ENCODE peak calls at places on chromosomes 3 and 15, in nine cellular contexts. A is activated T-cell treated with anti-CD3 and anti-CD28 coated beads for 1 hour; L is M059J; P is stimulated activated effector memory CD8-positive, alpha-beta T cell treated with anti-CD3 and anti-CD28 coated beads, Interleukin-12 subunit alpha, Interleukin-12 subunit beta, amount 100 ng/mL, for 72 hours; T is fibroblast of gingiva; W is D341Med; X is activated T-helper 1 cell treated with anti-CD3 and anti-CD28 coated beads, Interleukin-12 subunit alpha, Interleukin-12 subunit beta, Interleukin-2, Interleukin-4 antibody, amounts not matched to agents 30 ng/mL and 10 ng/mL and 1 ng/mL, durations not matched to agents 14 hours and 24 hours and 36 hours; B is retina; C is omental fat pad. S is an unnamed sample.
A peak's percentile ranks its signal among the peaks of the same experiment; 100 is the strongest.

GRCh38 chr3:39106281-39107055 is 959 bp downstream of the GORASP1 start:
- DNase-seq in L (peak; percentile 15), X (no peak), A (no peak), W (no peak), T (peak; percentile 14), C (no peak), B (no peak), P (no peak), S (no peak)

GRCh38 chr3:125194061-125194848 is 18.3 kb downstream of the SLC12A8 start:
- DNase-seq in A (no peak), C (no peak), B (no peak), L (peak; percentile 28), X (no peak), P (no peak), W (no peak), T (no peak), S (no peak)

GRCh38 chr15:64895285-64896065 is 16.2 kb upstream of the ANKDD1A start:
- DNase-seq in W (peak; percentile 10), X (peak; percentile 59), L (peak; percentile 71), T (peak; percentile 48), P (peak; percentile 67), A (no peak), B (no peak), C (no peak), S (peak; percentile 37)

GRCh38 chr3:44337253-44337652 is 1.3 kb upstream of the TCAIM start:
- DNase-seq in P (no peak), L (no peak), B (no peak), W (no peak), T (no peak), C (no peak), A (no peak), X (no peak), S (no peak)

GRCh38 chr3:113747719-113748046 is 848 bp downstream of the ATP6V1A start:
- DNase-seq in X (no peak), P (no peak), L (no peak), B (no peak), A (no peak), W (no peak), T (no peak), C (no peak), S (no peak)

GRCh38 chr3:99499235-99499798 is 139.1 kb upstream of the COL8A1 start:
- DNase-seq in X (no peak), L (peak; percentile 74), A (no peak), T (peak; percentile 60), B (peak; percentile 47), W (peak; percentile 68), C (no peak), P (no peak), S (no peak)

GRCh38 chr15:74956648-74957300 is at the start of gene RPP25:
- DNase-seq in B (peak; percentile 80), P (peak; percentile 83), T (peak; percentile 88), C (no peak), A (peak; percentile 57), X (peak; percentile 69), L (peak; percentile 60), W (peak; percentile 79), S (peak; percentile 32)

GRCh38 chr3:9902372-9903237 is at the start of gene IL17RE:
- DNase-seq in A (no peak), C (no peak), P (no peak), L (no peak), B (peak; percentile 5), X (no peak), W (no peak), T (no peak), S (no peak)

GRCh38 chr3:72255736-72256559 is 471.0 kb upstream of the PROK2 start:
- DNase-seq in C (no peak), X (no peak), T (peak; percentile 18), L (peak; percentile 40), A (peak; percentile 10), B (peak; percentile 56), P (no peak), W (no peak), S (peak; percentile 42)

GRCh38 chr15:50184863-50185504 is 3.0 kb downstream of the SLC27A2 start:
- DNase-seq in A (no peak), T (no peak), C (no peak), L (no peak), B (no peak), X (no peak), W (no peak), P (no peak), S (no peak)

GRCh38 chr3:21826416-21826815 is 75.4 kb upstream of the ZNF385D start:
- DNase-seq in C (no peak), P (no peak), T (no peak), A (no peak), L (peak; percentile 15), X (no peak), W (no peak), B (no peak), S (no peak)

GRCh38 chr3:120802916-120803315 is 60.4 kb downstream of the GTF2E1 start:
- DNase-seq in P (no peak), L (peak; percentile 31), W (no peak), X (no peak), T (no peak), B (no peak), C (no peak), A (no peak), S (no peak)

GRCh38 chr3:4866841-4867240 is 112.4 kb upstream of the BHLHE40 start:
- DNase-seq in X (no peak), B (peak; percentile 30), T (peak; percentile 58), P (no peak), C (no peak), W (no peak), L (no peak), A (no peak), S (no peak)

GRCh38 chr3:31137718-31138465 is 243.4 kb upstream of the GADL1 start:
- DNase-seq in T (no peak), A (no peak), P (no peak), C (no peak), L (peak; percentile 13), B (no peak), X (no peak), W (no peak), S (no peak)

GRCh38 chr3:196684548-196685407 is 27.3 kb downstream of the CEP19 start:
- DNase-seq in P (peak; percentile 85), B (peak; percentile 79), T (peak; percentile 24), A (peak; percentile 42), X (peak; percentile 47), L (peak; percentile 67), W (peak; percentile 73), C (peak; percentile 44), S (peak; percentile 31)

GRCh38 chr3:179323197-179323901 is 518 bp downstream of the ZNF639 start:
- DNase-seq in C (peak; percentile 60), B (peak; percentile 89), P (peak; percentile 84), L (peak; percentile 73), W (peak; percentile 83), A (peak; percentile 36), X (peak; percentile 45), T (peak; percentile 88), S (peak; percentile 13)

GRCh38 chr3:13631256-13631655 is 82.3 kb downstream of the FBLN2 start:
- DNase-seq in C (no peak), A (no peak), W (no peak), L (no peak), B (no peak), T (no peak), X (no peak), P (no peak), S (no peak)

GRCh38 chr15:100958326-100959065 is 39.3 kb downstream of the LRRK1 start:
- DNase-seq in X (no peak), A (no peak), W (no peak), C (no peak), P (no peak), B (no peak), T (peak; percentile 65), L (peak; percentile 95), S (no peak)

GRCh38 chr3:99846472-99846871 is 28.8 kb downstream of the CMSS1 start:
- DNase-seq in P (no peak), B (no peak), C (no peak), X (no peak), L (peak; percentile 74), T (peak; percentile 84), W (no peak), A (no peak), S (no peak)

GRCh38 chr15:27797765-27798164 is 301.4 kb downstream of the OCA2 start:
- DNase-seq in L (no peak), X (no peak), B (no peak), P (no peak), W (no peak), A (no peak), C (no peak), T (no peak), S (peak; percentile 84)

GRCh38 chr3:150956376-150956775 is 16.2 kb downstream of the CLRN1 start:
- DNase-seq in C (no peak), T (peak; percentile 9), B (no peak), L (peak; percentile 51), P (no peak), W (no peak), A (no peak), X (no peak), S (no peak)

GRCh38 chr3:182909318-182910040 is 70.9 kb downstream of the DCUN1D1 start:
- DNase-seq in L (peak; percentile 30), W (peak; percentile 45), P (no peak), X (no peak), A (no peak), C (no peak), T (no peak), B (no peak), S (no peak)

GRCh38 chr15:80444680-80445251 is 40.6 kb downstream of the ARNT2 start:
- DNase-seq in X (no peak), B (no peak), P (no peak), L (no peak), A (no peak), C (no peak), T (no peak), W (no peak), S (no peak)

GRCh38 chr3:6229778-6230410 is 631.0 kb upstream of the GRM7 start:
- DNase-seq in L (no peak), C (no peak), W (no peak), A (no peak), B (no peak), T (no peak), X (no peak), P (no peak), S (no peak)

GRCh38 chr15:43749690-43750345 is 3.6 kb downstream of the PDIA3 start:
- DNase-seq in B (no peak), W (no peak), X (peak; percentile 49), L (no peak), C (no peak), P (peak; percentile 58), A (no peak), T (no peak), S (no peak)

GRCh38 chr15:36666228-36666627 is 86.8 kb downstream of the CDIN1 start:
- DNase-seq in X (no peak), A (no peak), T (no peak), L (no peak), C (no peak), B (no peak), P (no peak), W (no peak), S (no peak)

GRCh38 chr15:31510003-31510402 is 183.4 kb downstream of the KLF13 start:
- DNase-seq in T (no peak), C (no peak), X (no peak), L (no peak), B (no peak), A (no peak), P (peak; percentile 28), W (peak; percentile 16), S (no peak)

GRCh38 chr3:184742676-184743135 is 30.8 kb upstream of the MAGEF1 start:
- DNase-seq in A (no peak), T (no peak), W (no peak), C (no peak), B (no peak), X (no peak), P (no peak), L (no peak), S (no peak)

GRCh38 chr3:48301814-48302194 is 31.7 kb downstream of the SPINK8 start:
- DNase-seq in W (peak; percentile 43), L (peak; percentile 44), A (no peak), P (no peak), X (no peak), C (no peak), T (peak; percentile 41), B (no peak), S (no peak)

GRCh38 chr3:66253790-66254620 is 33.2 kb downstream of the SLC25A26 start:
- DNase-seq in X (no peak), L (peak; percentile 9), P (no peak), T (peak; percentile 28), A (no peak), C (no peak), B (peak; percentile 40), W (no peak), S (no peak)

GRCh38 chr3:27633224-27633545 is 88.9 kb downstream of the EOMES start:
- DNase-seq in A (no peak), L (peak; percentile 65), B (no peak), X (no peak), C (no peak), P (no peak), T (peak; percentile 56), W (no peak), S (no peak)